ENCODE peak calls at places on chromosomes 16 and 17, in four cellular contexts. One of them, this sample, is unnamed.

GRCh38 chr16:64311241-64311640 is 810.6 kb downstream of the CDH11 start:
- DNase-seq in WTC11: no peak
- DNase-seq in NCI-H146: no peak
- DNase-seq in cardiac muscle cell: no peak
- DNase-seq in this sample: no peak

GRCh38 chr17:66965801-66966528 is 1.5 kb downstream of the CACNG4 start:
- DNase-seq in WTC11: peak
- DNase-seq in NCI-H146: no peak
- DNase-seq in cardiac muscle cell: peak
- DNase-seq in this sample: peak

GRCh38 chr17:40901981-40902862 is 17.2 kb upstream of the KRT20 start:
- DNase-seq in WTC11: no peak
- DNase-seq in NCI-H146: peak
- DNase-seq in cardiac muscle cell: no peak
- DNase-seq in this sample: peak

GRCh38 chr17:12256380-12256995 is 235.8 kb downstream of the MAP2K4 start:
- DNase-seq in WTC11: no peak
- DNase-seq in NCI-H146: peak
- DNase-seq in cardiac muscle cell: peak
- DNase-seq in this sample: peak

GRCh38 chr17:82753516-82753915 is 1.7 kb downstream of the TBCD start:
- DNase-seq in WTC11: no peak
- DNase-seq in NCI-H146: no peak
- DNase-seq in cardiac muscle cell: no peak
- DNase-seq in this sample: no peak

GRCh38 chr17:8649157-8650118 is 18.9 kb upstream of the MYH10 start:
- DNase-seq in WTC11: no peak
- DNase-seq in NCI-H146: no peak
- DNase-seq in cardiac muscle cell: no peak
- DNase-seq in this sample: no peak

GRCh38 chr17:31415004-31415454 is 23.6 kb downstream of the RAB11FIP4 start:
- DNase-seq in WTC11: no peak
- DNase-seq in NCI-H146: no peak
- DNase-seq in cardiac muscle cell: no peak
- DNase-seq in this sample: no peak

GRCh38 chr16:67170168-67170947 is at the start of gene NOL3:
- DNase-seq in WTC11: peak
- DNase-seq in NCI-H146: peak
- DNase-seq in cardiac muscle cell: peak
- DNase-seq in this sample: peak

GRCh38 chr16:1135459-1135825 is 17.5 kb upstream of the CACNA1H start:
- DNase-seq in WTC11: no peak
- DNase-seq in NCI-H146: no peak
- DNase-seq in cardiac muscle cell: no peak
- DNase-seq in this sample: no peak

GRCh38 chr17:56881685-56882295 is 32.1 kb downstream of the TRIM25 start:
- DNase-seq in WTC11: no peak
- DNase-seq in NCI-H146: no peak
- DNase-seq in cardiac muscle cell: no peak
- DNase-seq in this sample: no peak

GRCh38 chr17:59165933-59166342 is 10.4 kb downstream of the PRR11 start:
- DNase-seq in WTC11: peak
- DNase-seq in NCI-H146: peak
- DNase-seq in cardiac muscle cell: peak
- DNase-seq in this sample: peak

GRCh38 chr16:48487287-48487686 is 102.1 kb upstream of the SIAH1 start:
- DNase-seq in WTC11: no peak
- DNase-seq in NCI-H146: no peak
- DNase-seq in cardiac muscle cell: no peak
- DNase-seq in this sample: no peak

GRCh38 chr16:69371564-69371963 is 14.2 kb downstream of the TERF2 start:
- DNase-seq in WTC11: no peak
- DNase-seq in NCI-H146: no peak
- DNase-seq in cardiac muscle cell: no peak
- DNase-seq in this sample: no peak

GRCh38 chr16:3754304-3754703 is 37.0 kb upstream of the TRAP1 start:
- DNase-seq in WTC11: no peak
- DNase-seq in NCI-H146: no peak
- DNase-seq in cardiac muscle cell: no peak
- DNase-seq in this sample: no peak

GRCh38 chr16:21554795-21555585 is 44.4 kb upstream of the METTL9 start:
- DNase-seq in WTC11: peak
- DNase-seq in NCI-H146: peak
- DNase-seq in cardiac muscle cell: peak
- DNase-seq in this sample: peak

GRCh38 chr17:21034350-21035235 is 8.2 kb downstream of the USP22 start:
- DNase-seq in WTC11: no peak
- DNase-seq in NCI-H146: no peak
- DNase-seq in cardiac muscle cell: no peak
- DNase-seq in this sample: no peak

GRCh38 chr17:44653954-44654353 is 2.3 kb upstream of the MEIOC start:
- DNase-seq in WTC11: no peak
- DNase-seq in NCI-H146: no peak
- DNase-seq in cardiac muscle cell: no peak
- DNase-seq in this sample: peak

GRCh38 chr17:31493656-31494155 is 102.2 kb downstream of the RAB11FIP4 start:
- DNase-seq in WTC11: no peak
- DNase-seq in NCI-H146: no peak
- DNase-seq in cardiac muscle cell: no peak
- DNase-seq in this sample: no peak

GRCh38 chr16:27225536-27226360 is 22.4 kb downstream of the KDM8 start:
- DNase-seq in WTC11: no peak
- DNase-seq in NCI-H146: peak
- DNase-seq in cardiac muscle cell: no peak
- DNase-seq in this sample: peak

GRCh38 chr16:85551319-85551978 is 61.7 kb upstream of the GSE1 start:
- DNase-seq in WTC11: no peak
- DNase-seq in NCI-H146: peak
- DNase-seq in cardiac muscle cell: no peak
- DNase-seq in this sample: peak

GRCh38 chr17:82267575-82268379 is 5.7 kb downstream of the CSNK1D start:
- DNase-seq in WTC11: no peak
- DNase-seq in NCI-H146: no peak
- DNase-seq in cardiac muscle cell: no peak
- DNase-seq in this sample: peak

GRCh38 chr17:72022328-72022727 is 98.5 kb upstream of the SOX9 start:
- DNase-seq in WTC11: no peak
- DNase-seq in NCI-H146: no peak
- DNase-seq in cardiac muscle cell: no peak
- DNase-seq in this sample: no peak